ENCODE peak calls at places on chromosome 15, in five cellular contexts. P is suprapubic skin; V is lower leg skin; X is activated CD8-positive, alpha-beta T cell treated with anti-CD3 and anti-CD28 coated beads for 36 hours; Q is CD14-positive monocyte. M is an unnamed sample.

GRCh38 chr15:83747050-83747717 is 93.3 kb downstream of the ADAMTSL3 start:
- DNase-seq in P (no peak), V (no peak), X (no peak), Q (no peak), M (no peak)

GRCh38 chr15:42133892-42134502 is 22.4 kb downstream of the PLA2G4F start:
- DNase-seq in P (no peak), V (peak; percentile 86), X (peak; percentile 74), Q (no peak), M (peak; percentile 61)

GRCh38 chr15:27485265-27485664 is 514.3 kb downstream of the GABRG3 start:
- DNase-seq in P (no peak), V (no peak), X (no peak), Q (no peak), M (no peak)

GRCh38 chr15:90234519-90234988 is 545 bp downstream of the GDPGP1 start:
- DNase-seq in P (no peak), V (no peak), X (no peak), Q (no peak), M (no peak)

GRCh38 chr15:95017950-95018349 is 786.6 kb downstream of the MCTP2 start:
- DNase-seq in P (no peak), V (no peak), X (no peak), Q (no peak), M (no peak)

GRCh38 chr15:57273366-57273765 is 102.9 kb upstream of the CGNL1 start:
- DNase-seq in P (no peak), V (no peak), X (no peak), Q (no peak), M (no peak)

GRCh38 chr15:47003568-47003967 is 713.7 kb upstream of the SEMA6D start:
- DNase-seq in P (no peak), V (no peak), X (no peak), Q (no peak), M (no peak)

GRCh38 chr15:34716111-34716510 is 38.7 kb downstream of the GJD2 start:
- DNase-seq in P (no peak), V (no peak), X (no peak), Q (no peak), M (no peak)

GRCh38 chr15:91224750-91225380 is 124.8 kb downstream of the SV2B start:
- DNase-seq in P (no peak), V (no peak), X (no peak), Q (no peak), M (peak; percentile 59)

GRCh38 chr15:57559875-57560274 is 31.8 kb upstream of the MYZAP start:
- DNase-seq in P (peak; percentile 80), V (peak; percentile 94), X (peak; percentile 81), Q (peak; percentile 54), M (peak; percentile 59)

GRCh38 chr15:29677871-29678431 is 144.3 kb downstream of the TJP1 start:
- DNase-seq in P (no peak), V (no peak), X (no peak), Q (no peak), M (no peak)

GRCh38 chr15:63778800-63779199 is 54.9 kb downstream of the HERC1 start:
- DNase-seq in P (no peak), V (no peak), X (no peak), Q (no peak), M (no peak)

GRCh38 chr15:69953816-69954215 is 143.9 kb downstream of the TLE3 start:
- DNase-seq in P (no peak), V (no peak), X (no peak), Q (no peak), M (no peak)

GRCh38 chr15:90686435-90687218 is 30.5 kb upstream of the BLM start:
- DNase-seq in P (no peak), V (no peak), X (peak; percentile 60), Q (no peak), M (peak; percentile 60)

GRCh38 chr15:46266691-46267090 is 631.9 kb downstream of the SQOR start:
- DNase-seq in P (no peak), V (no peak), X (no peak), Q (no peak), M (no peak)

GRCh38 chr15:31365655-31366127 is 39.1 kb downstream of the KLF13 start:
- DNase-seq in P (peak; percentile 97), V (peak; percentile 99), X (peak; percentile 95), Q (peak; percentile 74), M (peak; percentile 78)

GRCh38 chr15:37056168-37056893 is 44.0 kb downstream of the MEIS2 start:
- DNase-seq in P (peak; percentile 63), V (no peak), X (no peak), Q (no peak), M (no peak)

GRCh38 chr15:57323806-57324589 is 52.3 kb upstream of the CGNL1 start:
- DNase-seq in P (no peak), V (no peak), X (peak; percentile 36), Q (no peak), M (peak; percentile 66)

GRCh38 chr15:66004618-66005262 is 135.4 kb downstream of the RAB11A start:
- DNase-seq in P (no peak), V (no peak), X (peak; percentile 37), Q (no peak), M (peak; percentile 56)

GRCh38 chr15:89364741-89365450 is 30.3 kb upstream of the POLG start:
- DNase-seq in P (no peak), V (no peak), X (no peak), Q (no peak), M (no peak)

GRCh38 chr15:92142242-92143232 is 251.1 kb upstream of the ST8SIA2 start:
- DNase-seq in P (no peak), V (peak; percentile 36), X (no peak), Q (no peak), M (no peak)

DNA sequence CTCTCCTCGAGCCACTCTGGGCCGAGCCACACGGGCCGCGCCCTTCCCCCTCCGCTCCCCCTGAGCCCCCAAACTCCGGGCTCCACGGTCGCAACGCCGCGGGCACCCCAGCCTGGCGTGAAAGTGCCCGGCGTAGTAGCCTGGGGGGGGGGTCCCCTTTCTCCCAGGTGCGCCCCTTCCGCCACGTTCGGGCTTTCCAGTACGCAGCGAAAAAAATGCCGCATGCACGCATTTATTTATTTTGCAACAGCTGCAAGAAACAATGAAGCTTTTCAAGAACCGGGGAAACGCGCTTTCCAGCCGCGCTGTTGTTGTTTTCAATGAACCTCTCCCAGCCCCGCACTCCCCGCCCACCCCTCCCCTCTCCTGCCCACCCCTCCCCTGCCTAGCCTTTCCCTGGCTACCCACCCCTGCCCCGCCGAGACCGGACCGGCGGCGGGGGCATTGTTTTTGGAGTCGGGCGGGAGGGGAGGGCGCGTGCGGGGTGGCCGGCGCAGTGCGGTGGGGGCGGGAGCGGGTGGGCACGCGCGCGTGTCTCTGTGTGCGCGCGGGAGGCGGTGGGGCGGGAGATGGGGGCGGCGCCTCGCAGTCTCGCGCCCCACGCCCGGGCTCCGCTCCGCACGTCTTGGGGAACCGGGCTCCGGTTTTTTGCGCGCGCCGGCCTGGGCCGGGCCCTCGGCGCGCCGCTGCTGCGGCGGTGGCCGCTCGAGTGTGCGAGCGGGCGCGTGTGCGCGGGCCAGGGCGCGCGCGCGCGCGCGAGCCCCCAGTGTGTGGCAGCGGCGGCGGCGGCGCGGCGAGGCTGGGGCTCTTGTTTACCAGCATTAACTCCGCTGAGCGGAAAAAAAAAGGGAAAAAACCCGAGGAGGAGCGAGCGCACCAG is at the start of gene IGF1R:
- DNase-seq in P (peak; percentile 87), V (peak; percentile 95), X (peak; percentile 83), Q (peak; percentile 68), M (peak; percentile 94)
- TF ChIP-seq CTCF in P (peak; percentile 19), V (no peak), X (no peak), Q (peak; percentile 68), M (no peak)

GRCh38 chr15:61856295-61856694 is 204.0 kb downstream of the VPS13C start:
- DNase-seq in P (no peak), V (no peak), X (no peak), Q (no peak), M (no peak)
- TF ChIP-seq CTCF in P (no peak), V (no peak), X (no peak), Q (no peak), M (no peak)

GRCh38 chr15:25691544-25692430 is 171.3 kb downstream of the ATP10A start:
- DNase-seq in P (peak; percentile 51), V (peak; percentile 65), X (no peak), Q (no peak), M (no peak)
- TF ChIP-seq CTCF in P (no peak), V (no peak), X (no peak), Q (no peak), M (no peak)

DNA sequence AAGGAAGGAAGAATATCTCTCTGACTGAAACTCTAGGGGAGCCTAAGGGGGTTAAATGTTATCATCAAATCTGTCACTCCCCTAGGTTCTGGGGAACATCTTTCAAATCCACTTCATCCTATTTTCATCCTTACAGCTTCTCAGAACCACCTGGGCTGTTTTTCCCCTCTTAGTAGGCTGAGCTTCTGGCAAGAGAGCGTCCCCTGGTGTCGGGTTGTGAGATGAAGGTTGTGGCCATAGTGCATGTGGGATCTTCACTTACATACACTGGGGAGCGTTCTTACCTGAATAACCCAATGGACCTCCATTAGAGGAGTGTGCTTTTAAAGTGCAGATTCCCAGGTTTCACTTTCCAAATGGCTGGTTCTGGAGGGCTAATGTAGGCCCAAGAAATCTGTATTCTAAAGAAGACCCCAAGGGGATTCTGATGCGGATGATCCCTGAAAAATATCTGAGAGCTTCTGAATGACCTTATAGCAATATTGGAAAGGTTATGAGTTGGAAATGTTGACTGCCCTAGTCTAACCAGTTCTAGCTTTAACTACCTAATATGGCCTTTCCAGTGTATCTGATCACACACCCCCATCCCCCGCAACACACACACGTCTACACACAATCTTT is 663.7 kb downstream of the AGBL1 start:
- DNase-seq in P (no peak), V (no peak), X (peak; percentile 77), Q (no peak), M (no peak)
- TF ChIP-seq CTCF in P (peak; percentile 27), V (no peak), X (peak; percentile 72), Q (no peak), M (no peak)

GRCh38 chr15:40414816-40415215 is 9.2 kb downstream of the IVD start:
- DNase-seq in P (peak; percentile 50), V (no peak), X (no peak), Q (no peak), M (no peak)

GRCh38 chr15:40413036-40413435 is 7.4 kb downstream of the IVD start:
- DNase-seq in P (no peak), V (no peak), X (no peak), Q (no peak), M (no peak)

GRCh38 chr15:40410476-40410875 is 4.9 kb downstream of the IVD start:
- DNase-seq in P (no peak), V (no peak), X (no peak), Q (no peak), M (no peak)

GRCh38 chr15:40409366-40409765 is 3.8 kb downstream of the IVD start:
- DNase-seq in P (no peak), V (no peak), X (peak; percentile 21), Q (no peak), M (peak; percentile 84)

DNA sequence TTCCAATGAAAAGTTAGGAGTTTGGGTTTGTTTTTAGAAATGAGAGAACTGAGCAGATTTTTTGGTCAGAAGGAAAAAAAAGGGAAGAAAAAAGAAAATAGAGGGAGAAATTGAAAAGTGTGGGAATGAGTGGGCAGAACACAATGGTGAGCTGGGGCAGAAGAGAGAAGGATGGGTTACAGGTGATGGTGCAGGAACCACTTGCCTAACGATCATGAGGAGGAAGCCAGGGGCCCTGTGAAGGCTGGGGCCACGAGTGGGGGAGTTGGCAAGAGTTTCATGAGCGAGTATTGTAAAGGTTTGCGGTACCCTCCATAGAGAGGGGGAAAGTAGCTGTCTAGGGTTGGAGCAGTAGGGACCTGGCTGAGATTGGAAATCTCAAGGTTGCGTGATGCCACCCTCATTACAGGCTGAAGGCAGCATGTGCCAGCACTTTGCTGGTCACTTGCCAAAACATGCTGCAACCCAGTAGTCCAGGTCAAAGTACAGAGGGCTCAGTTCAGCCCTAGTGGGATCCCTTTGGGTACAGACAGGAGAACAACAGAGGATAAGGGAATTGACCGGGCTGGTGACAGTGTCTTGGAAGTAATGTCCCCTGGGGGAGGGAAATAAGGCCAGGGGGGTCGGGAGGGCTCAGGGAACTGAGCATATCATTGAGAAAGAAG is 6.6 kb downstream of the IVD start:
- DNase-seq in P (peak; percentile 36), V (no peak), X (no peak), Q (no peak), M (no peak)
- TF ChIP-seq CTCF in P (no peak), V (no peak), X (no peak), Q (no peak), M (no peak)

M was measured in GM20000.